ENCODE peak calls at places on chromosomes 2 and 18, in seven cellular contexts. Y is fibroblast of pulmonary artery, K is mesothelial cell of epicardium, J is epithelial cell of esophagus, Q is GM20000, H is astrocyte of the spinal cord, P is bronchial epithelial cell. Z is an unnamed sample.

GRCh38 chr2:85579266-85579935 is 2.0 kb downstream of the VAMP8 start:
- DNase-seq in Y (no peak), K (no peak), J (no peak), Q (no peak), H (peak; percentile 52), P (no peak), Z (no peak)

GRCh38 chr2:240974771-240975572 is 23.4 kb upstream of the SNED1 start:
- DNase-seq in Y (no peak), K (no peak), J (no peak), Q (no peak), H (no peak), P (no peak), Z (no peak)

GRCh38 chr2:16613475-16613874 is 52.2 kb downstream of the CYRIA start:
- DNase-seq in Y (peak; percentile 55), K (no peak), J (peak; percentile 48), Q (peak; percentile 45), H (peak; percentile 43), P (peak; percentile 43), Z (no peak)

GRCh38 chr2:179049203-179049545 is 763 bp downstream of the CCDC141 start:
- DNase-seq in Y (no peak), K (no peak), J (no peak), Q (no peak), H (no peak), P (no peak), Z (no peak)

GRCh38 chr2:102620367-102620766 is 1.0 kb downstream of the SLC9A2 start:
- DNase-seq in Y (no peak), K (no peak), J (no peak), Q (no peak), H (no peak), P (no peak), Z (no peak)

GRCh38 chr18:78627546-78628315 is 351.9 kb upstream of the SALL3 start:
- DNase-seq in Y (no peak), K (peak; percentile 29), J (no peak), Q (no peak), H (no peak), P (no peak), Z (no peak)

GRCh38 chr2:150532883-150533282 is 45.4 kb upstream of the RND3 start:
- DNase-seq in Y (peak; percentile 58), K (no peak), J (peak; percentile 29), Q (no peak), H (no peak), P (peak; percentile 81), Z (no peak)

GRCh38 chr2:196544906-196545433 is 94.5 kb upstream of the CCDC150 start:
- DNase-seq in Y (no peak), K (no peak), J (peak; percentile 4), Q (no peak), H (no peak), P (no peak), Z (no peak)

DNA sequence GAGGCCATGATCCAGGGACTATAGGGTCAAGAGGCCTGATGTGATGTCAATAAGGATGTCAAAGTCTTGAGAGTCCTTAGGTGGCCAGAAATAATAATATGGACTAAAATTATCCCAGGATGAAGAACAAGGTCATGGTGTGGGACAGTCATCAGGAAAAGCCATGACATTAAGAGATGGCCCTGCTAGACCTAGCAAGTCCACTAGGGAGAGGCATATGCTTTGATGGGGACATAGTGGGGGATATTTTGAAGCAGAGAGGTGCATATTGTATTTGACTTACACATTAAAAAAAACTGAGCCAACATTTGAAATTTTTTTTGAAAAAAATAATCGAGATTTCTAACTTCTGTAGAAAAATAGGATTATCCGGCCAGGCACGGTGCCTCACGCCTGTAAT is 53.3 kb upstream of the CXCR4 start:
- DNase-seq in Y (no peak), K (no peak), J (no peak), Q (no peak), H (no peak), P (no peak), Z (no peak)
- TF ChIP-seq CTCF in Y (no peak), K (no peak), J (no peak), Q (peak; percentile 6), H (no peak), P (no peak), Z (no peak)

GRCh38 chr2:77977486-77978063 is 455.4 kb upstream of the LRRTM4 start:
- DNase-seq in Y (no peak), K (no peak), J (no peak), Q (no peak), H (no peak), P (no peak), Z (no peak)
- TF ChIP-seq CTCF in Y (no peak), K (no peak), J (no peak), Q (no peak), H (no peak), P (no peak), Z (no peak)

GRCh38 chr2:30675758-30676157 is 131.5 kb downstream of the CAPN13 start:
- DNase-seq in Y (no peak), K (peak; percentile 5), J (no peak), Q (no peak), H (no peak), P (no peak), Z (no peak)

GRCh38 chr2:30665761-30666306 is 141.4 kb downstream of the CAPN13 start:
- DNase-seq in Y (no peak), K (no peak), J (no peak), Q (no peak), H (no peak), P (no peak), Z (no peak)

GRCh38 chr2:30666307-30666874 is 140.9 kb downstream of the CAPN13 start:
- DNase-seq in Y (peak; percentile 96), K (no peak), J (peak; percentile 98), Q (no peak), H (peak; percentile 93), P (peak; percentile 100), Z (no peak)

GRCh38 chr2:30673127-30673526 is 134.1 kb downstream of the CAPN13 start:
- DNase-seq in Y (no peak), K (no peak), J (no peak), Q (no peak), H (no peak), P (no peak), Z (no peak)

GRCh38 chr2:30670453-30670852 is 136.8 kb downstream of the CAPN13 start:
- DNase-seq in Y (no peak), K (no peak), J (no peak), Q (no peak), H (no peak), P (no peak), Z (no peak)
- TF ChIP-seq CTCF in Y (no peak), K (no peak), J (no peak), Q (no peak), H (no peak), P (no peak), Z (no peak)

GRCh38 chr2:11161747-11162146 is 6.5 kb downstream of the SLC66A3 start:
- DNase-seq in Y (no peak), K (peak; percentile 36), J (no peak), Q (no peak), H (no peak), P (no peak), Z (no peak)
- TF ChIP-seq CTCF in Y (no peak), K (no peak), J (no peak), Q (no peak), H (no peak), P (no peak), Z (no peak)

Z was measured in omental fat pad.